ENCODE peak calls at places on chromosomes 16 and 17, in six cellular contexts. Q is PC-9, S is MM.1S, K is aorta, D is IMR-90, T is K562. J is an unnamed sample.

GRCh38 chr16:81632392-81633146 is 146.5 kb upstream of the PLCG2 start:
- DNase-seq in Q (peak; percentile 95), S (no peak), K (no peak), D (peak; percentile 94), T (peak; percentile 65), J (peak; percentile 61)

GRCh38 chr17:10585529-10585928 is 36.1 kb upstream of the MYH2 start:
- DNase-seq in Q (no peak), S (no peak), K (no peak), D (no peak), T (no peak), J (no peak)

GRCh38 chr17:5838661-5839300 is 231.4 kb upstream of the WSCD1 start:
- DNase-seq in Q (no peak), S (no peak), K (no peak), D (no peak), T (no peak), J (no peak)

GRCh38 chr17:74536890-74537289 is 5.6 kb upstream of the CD300LB start:
- DNase-seq in Q (no peak), S (no peak), K (no peak), D (no peak), T (no peak), J (no peak)

GRCh38 chr16:30699615-30700099 is 686 bp downstream of the SRCAP start:
- DNase-seq in Q (no peak), S (no peak), K (no peak), D (no peak), T (no peak), J (no peak)

GRCh38 chr16:46629331-46629843 is 8.2 kb upstream of the SHCBP1 start:
- DNase-seq in Q (peak; percentile 48), S (peak; percentile 49), K (no peak), D (peak; percentile 60), T (peak; percentile 39), J (peak; percentile 86)

GRCh38 chr16:28181557-28181914 is 30.2 kb downstream of the XPO6 start:
- DNase-seq in Q (peak; percentile 81), S (no peak), K (no peak), D (peak; percentile 97), T (no peak), J (peak; percentile 93)

GRCh38 chr17:6456914-6457687 is 12.8 kb downstream of the PIMREG start:
- DNase-seq in Q (peak; percentile 53), S (no peak), K (peak; percentile 83), D (peak; percentile 76), T (peak; percentile 76), J (peak; percentile 18)

GRCh38 chr16:61653544-61653943 is 382.7 kb downstream of the CDH8 start:
- DNase-seq in Q (no peak), S (no peak), K (peak; percentile 57), D (no peak), T (no peak), J (no peak)

GRCh38 chr16:49127103-49127502 is 154.5 kb downstream of the CBLN1 start:
- DNase-seq in Q (no peak), S (peak; percentile 36), K (no peak), D (no peak), T (peak; percentile 22), J (no peak)

GRCh38 chr16:84138824-84139627 is 6.0 kb downstream of the HSDL1 start:
- DNase-seq in Q (peak; percentile 67), S (peak; percentile 86), K (no peak), D (peak; percentile 52), T (peak; percentile 65), J (peak; percentile 56)

GRCh38 chr17:71409137-71409536 is 711.7 kb upstream of the SOX9 start:
- DNase-seq in Q (no peak), S (no peak), K (no peak), D (no peak), T (no peak), J (no peak)

GRCh38 chr16:56849690-56850680 is 15.0 kb upstream of the SLC12A3 start:
- DNase-seq in Q (peak; percentile 19), S (no peak), K (no peak), D (peak; percentile 38), T (no peak), J (peak; percentile 57)

GRCh38 chr16:59886021-59886420 is 1151.9 kb upstream of the GOT2 start:
- DNase-seq in Q (no peak), S (no peak), K (no peak), D (peak; percentile 5), T (no peak), J (peak; percentile 25)

GRCh38 chr17:41687828-41688640 is 651 bp upstream of the EIF1 start:
- DNase-seq in Q (peak; percentile 44), S (peak; percentile 59), K (no peak), D (peak; percentile 15), T (no peak), J (peak; percentile 59)

GRCh38 chr17:82105882-82106696 is 8.1 kb upstream of the FASN start:
- DNase-seq in Q (peak; percentile 94), S (peak; percentile 86), K (no peak), D (peak; percentile 37), T (peak; percentile 59), J (peak; percentile 34)

GRCh38 chr16:84334058-84334457 is 34.3 kb upstream of the ATP2C2 start:
- DNase-seq in Q (no peak), S (no peak), K (peak; percentile 31), D (no peak), T (no peak), J (no peak)

GRCh38 chr16:81901483-81901882 is 109.8 kb downstream of the SDR42E1 start:
- DNase-seq in Q (peak; percentile 48), S (no peak), K (no peak), D (no peak), T (no peak), J (no peak)

GRCh38 chr16:83830769-83831450 is 23.1 kb downstream of the HSBP1 start:
- DNase-seq in Q (no peak), S (no peak), K (no peak), D (no peak), T (no peak), J (no peak)

GRCh38 chr17:47663997-47664941 is 14.6 kb downstream of the KPNB1 start:
- DNase-seq in Q (peak; percentile 50), S (peak; percentile 40), K (no peak), D (peak; percentile 54), T (peak; percentile 39), J (peak; percentile 82)

GRCh38 chr16:81349608-81350305 is 35.0 kb downstream of the GAN start:
- DNase-seq in Q (no peak), S (no peak), K (no peak), D (peak; percentile 15), T (no peak), J (no peak)

GRCh38 chr17:81184596-81184995 is 18.6 kb upstream of the AATK start:
- DNase-seq in Q (no peak), S (no peak), K (no peak), D (no peak), T (no peak), J (no peak)

GRCh38 chr17:10325036-10325435 is 47.8 kb downstream of the MYH13 start:
- DNase-seq in Q (no peak), S (no peak), K (no peak), D (peak; percentile 8), T (no peak), J (no peak)

GRCh38 chr16:87324411-87325275 is 7.5 kb upstream of the C16orf95 start:
- DNase-seq in Q (no peak), S (no peak), K (no peak), D (peak; percentile 10), T (peak; percentile 76), J (peak; percentile 48)

GRCh38 chr17:51764387-51764971 is 394.0 kb downstream of the CA10 start:
- DNase-seq in Q (peak; percentile 55), S (peak; percentile 63), K (no peak), D (peak; percentile 45), T (peak; percentile 54), J (peak; percentile 66)

GRCh38 chr17:5485270-5486205 is at the start of gene DERL2:
- DNase-seq in Q (no peak), S (peak; percentile 11), K (no peak), D (peak; percentile 44), T (peak; percentile 69), J (peak; percentile 41)

GRCh38 chr16:85436636-85437160 is 176.4 kb upstream of the GSE1 start:
- DNase-seq in Q (no peak), S (no peak), K (peak; percentile 86), D (no peak), T (peak; percentile 99), J (no peak)
- H3K36me3 ChIP-seq in Q (no peaks in the 10 kb centered on the region), S (no peaks in the 10 kb centered on the region), K (no peaks in the 10 kb centered on the region), D (peaks cover 10% of the 10 kb centered on the region), T (no peaks in the 10 kb centered on the region), J (peaks cover 11% of the 10 kb centered on the region)

GRCh38 chr17:20010886-20011402 is 1.8 kb downstream of the SPECC1 start:
- DNase-seq in Q (no peak), S (no peak), K (no peak), D (no peak), T (no peak), J (no peak)

GRCh38 chr17:20008242-20009051 is 712 bp upstream of the SPECC1 start:
- DNase-seq in Q (no peak), S (no peak), K (peak; percentile 87), D (no peak), T (peak; percentile 50), J (peak; percentile 54)

GRCh38 chr17:20010099-20010863 is 1.1 kb downstream of the SPECC1 start:
- DNase-seq in Q (peak; percentile 77), S (peak; percentile 44), K (peak; percentile 81), D (peak; percentile 61), T (peak; percentile 24), J (peak; percentile 80)

GRCh38 chr17:20009302-20010098 is at the start of gene SPECC1:
- DNase-seq in Q (peak; percentile 66), S (peak; percentile 88), K (peak; percentile 95), D (peak; percentile 43), T (peak; percentile 28), J (peak; percentile 85)

DNA sequence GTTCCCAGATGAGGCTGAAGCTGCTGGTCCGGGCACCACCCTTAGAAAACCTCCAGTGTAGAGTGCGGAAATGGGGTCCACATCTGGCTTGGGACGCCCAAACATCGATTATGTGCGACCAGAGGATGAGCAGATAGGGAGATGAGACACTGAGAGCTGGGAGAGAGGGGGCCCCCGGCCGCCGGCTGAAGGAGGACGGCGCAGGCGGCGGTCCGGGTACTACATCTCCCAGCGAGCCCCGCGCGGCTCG is 182 bp upstream of the SPECC1 start:
- DNase-seq in Q (no peak), S (no peak), K (no peak), D (no peak), T (peak; percentile 78), J (no peak)
- H3K4me1 ChIP-seq in Q (peaks cover 16% of the 10 kb centered on the region), S (peaks cover 13% of the 10 kb centered on the region), K (no peaks in the 10 kb centered on the region), D (no peaks in the 10 kb centered on the region), T (peaks cover 20% of the 10 kb centered on the region), J (peaks cover 9% of the 10 kb centered on the region)

GRCh38 chr17:8141046-8141445 is 11.2 kb downstream of the PER1 start:
- DNase-seq in Q (no peak), S (no peak), K (no peak), D (no peak), T (no peak), J (no peak)
- H3K36me3 ChIP-seq in Q (no peaks in the 10 kb centered on the region), S (no peaks in the 10 kb centered on the region), K (peaks cover 5% of the 10 kb centered on the region), D (peaks cover 34% of the 10 kb centered on the region), T (peaks cover 46% of the 10 kb centered on the region), J (peaks cover 75% of the 10 kb centered on the region)

DNA sequence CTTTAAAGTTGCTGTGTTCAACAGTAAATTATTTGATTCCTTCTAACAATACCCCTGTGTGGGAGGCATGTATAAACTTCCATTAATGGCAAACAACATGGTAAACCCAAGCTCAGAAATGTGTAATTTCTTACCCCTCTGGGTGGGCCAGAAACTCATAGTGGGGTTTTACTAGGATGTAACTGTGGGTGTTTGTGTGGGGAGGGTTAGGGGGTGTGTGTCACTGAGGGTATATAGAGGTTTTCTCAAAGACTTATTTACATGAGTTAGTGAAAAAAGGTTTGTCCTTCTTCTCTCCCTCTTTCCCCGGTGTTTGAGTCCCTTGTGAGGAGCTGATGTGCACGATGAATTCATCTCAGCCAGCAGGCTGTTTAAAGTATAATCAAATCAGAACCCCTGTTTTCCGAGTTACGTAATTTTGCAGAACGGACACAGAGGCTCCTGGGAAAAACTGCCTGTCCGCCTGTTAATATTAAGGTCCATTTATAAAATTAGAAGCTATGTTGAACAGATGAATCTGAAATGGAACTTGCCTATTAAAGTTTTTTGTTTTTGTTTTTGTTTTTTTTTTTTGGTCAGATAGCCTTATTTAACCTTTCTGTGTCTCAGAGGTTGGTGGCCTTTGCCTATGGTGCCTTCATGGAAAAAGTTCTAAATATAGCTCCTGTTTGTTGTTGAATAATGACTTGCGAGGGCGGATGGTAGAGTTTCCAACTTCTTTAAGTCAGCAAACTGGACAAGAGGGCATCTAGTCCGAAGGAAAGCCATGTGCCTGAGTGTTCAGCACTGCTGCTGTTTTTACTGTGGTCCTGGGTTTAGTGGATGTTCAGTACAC is 73.3 kb downstream of the MSI2 start:
- DNase-seq in Q (no peak), S (no peak), K (no peak), D (peak; percentile 2), T (no peak), J (no peak)
- H3K4me1 ChIP-seq in Q (no peaks in the 10 kb centered on the region), S (no peaks in the 10 kb centered on the region), K (no peaks in the 10 kb centered on the region), D (peaks cover 2% of the 10 kb centered on the region), T (no peaks in the 10 kb centered on the region), J (peaks cover 14% of the 10 kb centered on the region)

J was measured in adipocyte.